ENCODE peak calls at places on chromosome 2, in five cellular contexts. G is GM23338, W is suprapubic skin, Q is stomach, O is K562. S is an unnamed sample.

GRCh38 chr2:97267411-97268074 is 154.6 kb downstream of the ANKRD36 start:
- DNase-seq in G (peak; percentile 0), Q (peak; percentile 25), W (peak; percentile 81), O (peak; percentile 7), S (peak; percentile 71)

GRCh38 chr2:222879602-222879933 is 18.7 kb downstream of the ACSL3 start:
- DNase-seq in Q (no peak), W (no peak), G (no peak), O (no peak), S (no peak)

GRCh38 chr2:38037757-38038615 is 38.0 kb downstream of the CYP1B1 start:
- DNase-seq in W (no peak), G (peak; percentile 86), Q (no peak), O (no peak), S (no peak)

GRCh38 chr2:221997100-221997499 is 301.7 kb downstream of the PAX3 start:
- DNase-seq in Q (no peak), W (no peak), G (peak; percentile 27), O (no peak), S (no peak)

GRCh38 chr2:237258146-237258545 is 155.8 kb downstream of the COL6A3 start:
- DNase-seq in Q (no peak), G (peak; percentile 44), W (no peak), O (no peak), S (no peak)

GRCh38 chr2:120541553-120541932 is 194.1 kb upstream of the GLI2 start:
- DNase-seq in O (no peak), Q (no peak), G (no peak), W (no peak), S (no peak)

GRCh38 chr2:97868986-97869721 is 126.6 kb downstream of the TMEM131 start:
- DNase-seq in Q (no peak), G (peak; percentile 33), W (no peak), O (no peak), S (no peak)

GRCh38 chr2:199841409-199841808 is 9.6 kb downstream of the FTCDNL1 start:
- DNase-seq in W (no peak), G (no peak), O (no peak), Q (no peak), S (no peak)

GRCh38 chr2:54336136-54336976 is 80.3 kb upstream of the TSPYL6 start:
- DNase-seq in W (no peak), Q (no peak), O (no peak), G (no peak), S (no peak)

GRCh38 chr2:101850450-101850849 is 141.3 kb upstream of the IL1R2 start:
- DNase-seq in O (no peak), Q (no peak), W (no peak), G (no peak), S (no peak)

GRCh38 chr2:73516033-73516432 is 126.2 kb downstream of the NAT8 start:
- DNase-seq in W (no peak), G (no peak), O (no peak), Q (no peak), S (no peak)

GRCh38 chr2:70084973-70085710 is 2.1 kb upstream of the PCBP1 start:
- DNase-seq in O (peak; percentile 66), Q (peak; percentile 68), G (peak; percentile 98), W (no peak), S (peak; percentile 84)

GRCh38 chr2:239148495-239149200 is 252.2 kb downstream of the HDAC4 start:
- DNase-seq in G (no peak), W (peak; percentile 58), O (no peak), Q (no peak), S (peak; percentile 37)

GRCh38 chr2:209977386-209978239 is 24.8 kb upstream of the RPE start:
- DNase-seq in Q (no peak), G (peak; percentile 63), W (no peak), O (peak; percentile 22), S (no peak)

GRCh38 chr2:193276988-193277387 is 1082.3 kb upstream of the TMEFF2 start:
- DNase-seq in O (no peak), W (no peak), G (no peak), Q (no peak), S (no peak)

GRCh38 chr2:82994186-82994585 is 1464.9 kb downstream of the SUCLG1 start:
- DNase-seq in Q (no peak), G (no peak), O (no peak), W (no peak), S (no peak)

GRCh38 chr2:25438793-25439192 is 97.1 kb upstream of the DNMT3A start:
- DNase-seq in Q (no peak), O (no peak), W (no peak), G (no peak), S (no peak)

GRCh38 chr2:67880291-67880761 is 182.5 kb downstream of the C1D start:
- DNase-seq in O (no peak), G (no peak), W (no peak), Q (no peak), S (no peak)

GRCh38 chr2:11071207-11071606 is 84.1 kb upstream of the SLC66A3 start:
- DNase-seq in G (peak; percentile 55), W (no peak), O (peak; percentile 14), Q (no peak), S (no peak)

GRCh38 chr2:74577448-74577847 is 22.9 kb downstream of the DOK1 start:
- DNase-seq in W (no peak), O (no peak), G (no peak), Q (no peak), S (no peak)

GRCh38 chr2:74575320-74575719 is 20.8 kb downstream of the DOK1 start:
- DNase-seq in Q (no peak), W (no peak), G (no peak), O (no peak), S (no peak)

GRCh38 chr2:74576151-74576755 is 21.7 kb downstream of the DOK1 start:
- DNase-seq in G (no peak), Q (no peak), O (no peak), W (no peak), S (no peak)

GRCh38 chr2:74578476-74578875 is 24.0 kb downstream of the DOK1 start:
- DNase-seq in G (no peak), Q (no peak), W (no peak), O (no peak), S (no peak)

DNA sequence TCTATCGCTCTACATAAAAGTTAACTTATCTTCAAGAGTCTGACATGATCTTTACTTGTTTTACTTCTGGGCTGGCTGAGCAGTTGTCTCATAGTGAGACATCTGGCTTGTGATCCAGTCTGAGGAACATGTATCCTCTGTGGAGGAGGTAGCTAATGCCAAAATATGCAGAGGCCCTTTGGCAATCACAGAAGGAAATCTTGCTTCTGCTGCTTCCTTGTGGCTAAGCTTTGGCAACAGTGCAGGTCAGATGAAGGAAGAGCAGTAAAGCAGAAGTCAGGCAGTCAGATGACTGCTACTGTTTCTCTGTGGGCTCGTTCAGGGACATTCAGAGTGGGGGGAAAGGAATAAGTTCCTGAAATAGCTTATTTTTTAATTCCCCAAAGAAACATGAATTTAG is 22.3 kb downstream of the DOK1 start:
- DNase-seq in Q (no peak), G (no peak), W (no peak), O (no peak), S (no peak)
- TF ChIP-seq POLR2AphosphoS5 in Q (no peak), G (no peak), W (peak; percentile 13), O (no peak), S (no peak)

GRCh38 chr2:128722469-128722868 is 403.8 kb upstream of the HS6ST1 start:
- DNase-seq in Q (no peak), W (no peak), O (no peak), G (no peak), S (no peak)

GRCh38 chr2:128724994-128725393 is 406.3 kb upstream of the HS6ST1 start:
- DNase-seq in W (no peak), G (no peak), Q (no peak), O (no peak), S (no peak)

GRCh38 chr2:128726911-128727310 is 408.2 kb upstream of the HS6ST1 start:
- DNase-seq in Q (no peak), W (no peak), O (no peak), G (no peak), S (no peak)

GRCh38 chr2:128726221-128726620 is 407.6 kb upstream of the HS6ST1 start:
- DNase-seq in Q (no peak), W (no peak), G (no peak), O (no peak), S (no peak)

GRCh38 chr2:128724547-128724946 is 405.9 kb upstream of the HS6ST1 start:
- DNase-seq in O (no peak), G (no peak), W (no peak), Q (no peak), S (no peak)
- H3K36me3 ChIP-seq in O (no peaks in the 10 kb centered on the region), G (no peaks in the 10 kb centered on the region), W (no peaks in the 10 kb centered on the region), Q (no peaks in the 10 kb centered on the region), S (no peaks in the 10 kb centered on the region)

GRCh38 chr2:28356095-28356911 is 36.4 kb upstream of the FOSL2 start:
- DNase-seq in Q (peak; percentile 94), O (peak; percentile 59), W (peak; percentile 93), G (no peak), S (peak; percentile 91)
- TF ChIP-seq POLR2AphosphoS5 in Q (peak; percentile 90), O (no peak), W (no peak), G (no peak), S (peak; percentile 72)

GRCh38 chr2:233285921-233286320 is 21.7 kb upstream of the SAG start:
- DNase-seq in Q (no peak), G (no peak), O (no peak), W (no peak), S (no peak)
- H3K36me3 ChIP-seq in Q (peaks cover 65% of the 10 kb centered on the region), G (peaks cover 43% of the 10 kb centered on the region), O (peaks cover 79% of the 10 kb centered on the region), W (peaks cover 97% of the 10 kb centered on the region), S (peaks cover 76% of the 10 kb centered on the region)

DNA sequence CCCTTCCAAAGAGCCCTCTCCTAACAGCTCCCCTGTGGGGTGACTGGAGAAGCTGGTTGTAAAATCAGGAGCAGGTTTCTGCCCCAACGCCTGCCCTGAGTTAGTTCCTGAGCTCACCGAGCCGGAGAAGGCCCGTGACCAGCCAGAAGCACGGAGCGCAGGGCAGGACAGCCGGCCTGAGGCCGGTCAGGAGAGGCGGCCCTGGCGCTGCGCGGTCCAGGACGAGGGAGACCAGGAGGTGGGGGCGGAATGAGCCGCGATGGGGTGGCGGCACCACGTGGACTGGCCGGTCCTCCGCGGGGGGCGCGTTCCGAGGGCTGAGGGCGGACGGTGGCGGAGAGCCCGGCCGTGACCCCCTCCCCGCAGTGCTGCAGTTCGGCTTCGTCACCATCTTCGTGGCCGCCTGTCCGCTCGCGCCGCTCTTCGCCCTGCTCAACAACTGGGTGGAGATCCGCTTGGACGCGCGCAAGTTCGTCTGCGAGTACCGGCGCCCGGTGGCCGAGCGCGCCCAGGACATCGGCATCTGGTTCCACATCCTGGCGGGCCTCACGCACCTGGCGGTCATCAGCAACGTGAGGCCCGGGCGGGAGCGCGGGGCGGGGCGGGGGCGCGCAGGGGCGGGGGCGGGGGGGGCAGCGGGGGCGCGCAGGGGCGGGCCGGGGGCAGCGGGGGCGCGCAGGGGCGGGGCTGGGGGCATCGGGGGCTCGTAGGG is 29.0 kb downstream of the ANO7 start:
- DNase-seq in O (peak; percentile 87), G (peak; percentile 85), W (no peak), Q (peak; percentile 72), S (peak; percentile 91)
- TF ChIP-seq POLR2AphosphoS5 in O (no peak), G (no peak), W (no peak), Q (peak; percentile 8), S (peak; percentile 27)

GRCh38 chr2:36444206-36444605 is 88.6 kb downstream of the CRIM1 start:
- DNase-seq in G (no peak), Q (no peak), O (no peak), W (no peak), S (no peak)
- H3K36me3 ChIP-seq in G (peaks cover 7% of the 10 kb centered on the region), Q (peaks cover 11% of the 10 kb centered on the region), O (no peaks in the 10 kb centered on the region), W (peaks cover 44% of the 10 kb centered on the region), S (peaks cover 10% of the 10 kb centered on the region)

GRCh38 chr2:126669772-126670171 is 13.8 kb downstream of the GYPC start:
- DNase-seq in W (no peak), G (no peak), Q (no peak), O (no peak), S (no peak)
- TF ChIP-seq POLR2AphosphoS5 in W (no peak), G (no peak), Q (no peak), O (no peak), S (no peak)

S was measured in spleen.